ENCODE peak calls at places on chromosome 6, in five cellular contexts. L is heart right ventricle, P is fibroblast of mammary gland, O is kidney epithelial cell, N is mammary epithelial cell. S is an unnamed sample.

GRCh38 chr6:143773503-143773902 is 69.6 kb upstream of the LTV1 start:
- DNase-seq in P (peak), O (no peak), N (no peak), L (no peak), S (no peak)

GRCh38 chr6:41970436-41970846 is 28.8 kb upstream of the CCND3 start:
- DNase-seq in O (no peak), P (peak), N (peak), L (no peak), S (no peak)

GRCh38 chr6:163764565-163764964 is 350.0 kb downstream of the QKI start:
- DNase-seq in N (no peak), L (no peak), O (no peak), P (no peak), S (no peak)

GRCh38 chr6:169993861-169994481 is 242.5 kb downstream of the ERMARD start:
- DNase-seq in P (no peak), N (no peak), O (no peak), L (no peak), S (no peak)

GRCh38 chr6:102195311-102195710 is 801.8 kb downstream of the GRIK2 start:
- DNase-seq in O (no peak), L (no peak), N (no peak), P (no peak), S (no peak)

GRCh38 chr6:106080106-106081095 is 5.7 kb upstream of the PRDM1 start:
- DNase-seq in O (no peak), L (no peak), P (no peak), N (no peak), S (no peak)

GRCh38 chr6:112251170-112251945 is 3.0 kb downstream of the LAMA4 start:
- DNase-seq in N (no peak), L (peak), O (peak), P (peak), S (no peak)

GRCh38 chr6:150395388-150396009 is 26.7 kb downstream of the IYD start:
- DNase-seq in O (no peak), N (peak), L (peak), P (peak), S (peak)

GRCh38 chr6:24907959-24908358 is 27.8 kb downstream of the RIPOR2 start:
- DNase-seq in P (no peak), N (no peak), O (no peak), L (no peak), S (no peak)

GRCh38 chr6:149033454-149034241 is 283.9 kb upstream of the TAB2 start:
- DNase-seq in L (no peak), P (no peak), O (no peak), N (no peak), S (no peak)

GRCh38 chr6:13535306-13535705 is 39.1 kb upstream of the SIRT5 start:
- DNase-seq in P (no peak), N (no peak), L (no peak), O (no peak), S (no peak)

GRCh38 chr6:52689857-52690256 is 18.9 kb downstream of the TMEM14A start:
- DNase-seq in N (no peak), P (no peak), L (no peak), O (no peak), S (no peak)

GRCh38 chr6:79656134-79656533 is 25.0 kb downstream of the SH3BGRL2 start:
- DNase-seq in N (peak), O (no peak), L (no peak), P (no peak), S (no peak)

GRCh38 chr6:6931047-6932025 is 176.4 kb upstream of the RREB1 start:
- DNase-seq in P (no peak), O (no peak), N (no peak), L (no peak), S (no peak)

GRCh38 chr6:111576302-111576701 is 29.4 kb downstream of the TRAF3IP2 start:
- DNase-seq in O (no peak), P (peak), N (no peak), L (no peak), S (no peak)

GRCh38 chr6:126180585-126180984 is 159.3 kb upstream of the CENPW start:
- DNase-seq in N (peak), P (peak), L (no peak), O (peak), S (no peak)

GRCh38 chr6:110618591-110619267 is 142.3 kb upstream of the SLC22A16 start:
- DNase-seq in L (no peak), N (no peak), O (no peak), P (peak), S (peak)

GRCh38 chr6:30963641-30964040 is 19.9 kb upstream of the MUC21 start:
- DNase-seq in N (no peak), L (no peak), O (no peak), P (peak), S (no peak)

GRCh38 chr6:64715624-64716023 is 991.4 kb downstream of the EYS start:
- DNase-seq in L (no peak), P (no peak), N (no peak), O (no peak), S (no peak)

GRCh38 chr6:34602318-34603111 is 46.4 kb upstream of the SPDEF start:
- DNase-seq in L (no peak), N (no peak), P (no peak), O (peak), S (no peak)

GRCh38 chr6:160041608-160042007 is 72.7 kb downstream of the IGF2R start:
- DNase-seq in P (peak), L (peak), N (peak), O (no peak), S (peak)

GRCh38 chr6:74066168-74066871 is 370.3 kb downstream of the CD109 start:
- DNase-seq in P (peak), O (no peak), N (peak), L (no peak), S (no peak)

GRCh38 chr6:36772401-36772800 is 66.8 kb downstream of the CPNE5 start:
- DNase-seq in O (no peak), N (no peak), L (no peak), P (no peak), S (peak)

GRCh38 chr6:100593522-100593921 is 128.8 kb upstream of the SIM1 start:
- DNase-seq in P (no peak), N (no peak), O (no peak), L (no peak), S (peak)

GRCh38 chr6:125507987-125508655 is 206.4 kb upstream of the HDDC2 start:
- DNase-seq in N (no peak), O (peak), P (peak), L (peak), S (peak)

GRCh38 chr6:99739526-99739925 is 132.9 kb downstream of the PRDM13 start:
- DNase-seq in N (no peak), L (peak), O (no peak), P (no peak), S (no peak)

GRCh38 chr6:167153523-167153959 is 4.2 kb downstream of the GPR31 start:
- DNase-seq in N (no peak), P (peak), L (no peak), O (no peak), S (no peak)

GRCh38 chr6:112881027-112881426 is 533.9 kb downstream of the RFPL4B start:
- DNase-seq in O (no peak), P (peak), N (no peak), L (no peak), S (no peak)

GRCh38 chr6:110185879-110186278 is 5.7 kb downstream of the CDC40 start:
- DNase-seq in N (no peak), O (no peak), P (no peak), L (no peak), S (no peak)

GRCh38 chr6:73803562-73804221 is 107.7 kb downstream of the CD109 start:
- DNase-seq in O (peak), N (peak), L (no peak), P (peak), S (peak)

GRCh38 chr6:13427838-13428527 is 59.4 kb downstream of the GFOD1 start:
- DNase-seq in O (no peak), N (no peak), L (no peak), P (no peak), S (peak)

GRCh38 chr6:138765896-138766487 is 7.6 kb upstream of the CCDC28A start:
- DNase-seq in P (peak), O (peak), N (peak), L (no peak), S (peak)

GRCh38 chr6:87702589-87702945 is 534 bp upstream of the AKIRIN2 start:
- DNase-seq in O (no peak), N (peak), L (no peak), P (peak), S (no peak)

GRCh38 chr6:12767016-12767415 is 50.4 kb downstream of the PHACTR1 start:
- DNase-seq in L (no peak), P (no peak), O (no peak), N (no peak), S (no peak)

GRCh38 chr6:132067286-132067685 is 116.1 kb upstream of the CCN2 start:
- DNase-seq in P (peak), O (no peak), L (no peak), N (no peak), S (no peak)

GRCh38 chr6:124699038-124699437 is 263.2 kb upstream of the RNF217 start:
- DNase-seq in P (no peak), O (no peak), N (no peak), L (no peak), S (no peak)

GRCh38 chr6:26440977-26441358 is 664 bp downstream of the BTN3A3 start:
- DNase-seq in L (no peak), N (no peak), O (no peak), P (no peak), S (no peak)
- H3K4me3 ChIP-seq in L (peak), N (peak), O (peak), P (peak), S (peak)

DNA sequence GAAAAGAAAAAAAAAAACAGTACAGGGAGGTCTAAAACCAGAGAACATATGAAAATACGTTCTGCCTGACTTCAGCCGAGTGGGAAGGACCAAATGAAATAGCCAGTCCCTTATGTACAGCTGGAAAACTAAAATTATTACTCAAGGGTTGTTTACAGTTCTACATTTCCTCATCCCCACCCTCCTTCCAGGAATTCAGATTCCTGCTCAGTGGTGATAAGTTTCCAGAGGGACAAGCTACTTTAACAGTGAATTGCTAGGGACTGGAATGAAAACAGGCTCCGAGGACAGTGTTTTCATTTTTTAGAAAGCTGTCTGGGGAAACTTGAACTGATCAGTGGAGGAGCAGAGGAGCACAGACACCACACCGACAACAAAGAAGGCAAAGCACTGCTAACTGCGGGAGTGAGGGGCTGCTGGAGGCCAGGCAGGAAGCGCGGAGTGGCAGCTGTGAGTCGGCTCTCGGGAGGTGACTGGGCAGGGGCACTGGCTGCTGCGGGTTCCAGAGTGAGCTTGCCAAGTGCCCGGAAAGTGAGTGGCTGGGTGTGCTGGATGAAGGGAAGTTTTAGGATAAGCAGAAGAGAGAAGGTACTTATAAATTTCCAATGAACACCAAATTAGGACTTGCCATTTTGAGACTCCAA is 322.2 kb downstream of the ESR1 start:
- DNase-seq in L (no peak), O (no peak), N (no peak), P (no peak), S (no peak)
- H3K4me3 ChIP-seq in L (peak), O (no peak), N (no peak), P (no peak), S (no peak)

GRCh38 chr6:147531321-147531720 is 22.8 kb downstream of the SAMD5 start:
- DNase-seq in O (no peak), L (no peak), N (peak), P (no peak), S (no peak)

GRCh38 chr6:147528511-147529145 is 20.1 kb downstream of the SAMD5 start:
- DNase-seq in O (no peak), L (no peak), N (no peak), P (no peak), S (no peak)

GRCh38 chr6:147530132-147531060 is 21.9 kb downstream of the SAMD5 start:
- DNase-seq in N (peak), O (no peak), L (no peak), P (no peak), S (peak)

GRCh38 chr6:147538821-147539220 is 30.3 kb downstream of the SAMD5 start:
- DNase-seq in L (no peak), O (no peak), P (no peak), N (no peak), S (no peak)

GRCh38 chr6:147534116-147534865 is 25.8 kb downstream of the SAMD5 start:
- DNase-seq in P (no peak), N (peak), O (no peak), L (no peak), S (no peak)
- H3K4me3 ChIP-seq in P (no peak), N (no peak), O (no peak), L (no peak), S (no peak)

GRCh38 chr6:39313526-39314272 is 520 bp downstream of the KCNK17 start:
- DNase-seq in N (no peak), P (no peak), O (no peak), L (no peak), S (no peak)
- H3K4me3 ChIP-seq in N (no peak), P (no peak), O (no peak), L (peak), S (peak)

GRCh38 chr6:29850011-29850553 is 22.5 kb downstream of the HLA-G start:
- DNase-seq in P (peak), L (no peak), O (no peak), N (peak), S (no peak)
- H3K4me3 ChIP-seq in P (no peak), L (no peak), O (no peak), N (peak), S (no peak)

DNA sequence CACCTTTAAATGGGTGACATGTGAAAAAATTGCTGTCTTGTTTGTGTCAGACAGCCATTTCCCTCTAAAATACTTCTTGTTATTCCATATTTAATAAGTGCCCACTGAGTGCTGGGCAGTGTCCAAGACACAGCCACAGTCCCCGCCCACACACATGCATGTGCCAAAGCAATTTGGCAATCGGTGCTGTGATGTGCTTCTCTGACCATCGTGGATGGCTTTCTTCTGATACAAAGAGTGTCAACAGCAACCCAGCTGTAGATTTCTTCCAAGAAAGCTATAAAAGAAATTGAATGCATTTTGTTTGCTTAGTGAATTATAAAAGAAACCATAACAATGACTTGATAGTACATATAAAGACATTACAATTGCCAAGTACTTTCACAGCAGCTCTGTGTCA is 140.5 kb upstream of the ATXN1 start:
- DNase-seq in O (no peak), L (peak), P (peak), N (peak), S (no peak)
- H3K4me3 ChIP-seq in O (no peak), L (no peak), P (no peak), N (no peak), S (no peak)

GRCh38 chr6:129489215-129489765 is 220.7 kb downstream of the ARHGAP18 start:
- DNase-seq in N (peak), O (no peak), P (no peak), L (no peak), S (no peak)

GRCh38 chr6:129488313-129488712 is 221.7 kb downstream of the ARHGAP18 start:
- DNase-seq in N (no peak), O (no peak), L (no peak), P (no peak), S (no peak)

GRCh38 chr6:129491436-129491835 is 218.5 kb downstream of the ARHGAP18 start:
- DNase-seq in L (no peak), N (no peak), O (no peak), P (peak), S (no peak)

GRCh38 chr6:129492260-129492659 is 217.7 kb downstream of the ARHGAP18 start:
- DNase-seq in L (no peak), O (no peak), N (no peak), P (peak), S (no peak)

GRCh38 chr6:129490551-129491245 is 219.3 kb downstream of the ARHGAP18 start:
- DNase-seq in P (peak), O (peak), N (peak), L (peak), S (peak)
- H3K4me3 ChIP-seq in P (peak), O (peak), N (peak), L (peak), S (peak)